ENCODE peak calls at places on chromosomes 5 and 9, in four cellular contexts. W is Right ventricle myocardium superior, X is AG08395, B is coronary artery. P is an unnamed sample.

GRCh38 chr5:63961598-63962161 is 565 bp downstream of the HTR1A start:
- DNase-seq in W (no peak), X (no peak), B (no peak), P (peak)

GRCh38 chr5:103358305-103358996 is 99.9 kb downstream of the MACIR start:
- DNase-seq in W (no peak), X (no peak), B (no peak), P (no peak)

GRCh38 chr9:102403514-102403913 is 591.6 kb upstream of the CYLC2 start:
- DNase-seq in W (no peak), X (no peak), B (no peak), P (no peak)

GRCh38 chr5:163789870-163790269 is 284.5 kb downstream of the MAT2B start:
- DNase-seq in W (no peak), X (no peak), B (no peak), P (no peak)

GRCh38 chr5:142548739-142549275 is 137.1 kb downstream of the FGF1 start:
- DNase-seq in W (no peak), X (peak), B (peak), P (peak)

GRCh38 chr5:139665626-139666025 is 17.5 kb downstream of the CXXC5 start:
- DNase-seq in W (no peak), X (no peak), B (no peak), P (no peak)

GRCh38 chr9:18981471-18982245 is 51.4 kb downstream of the SAXO1 start:
- DNase-seq in W (no peak), X (no peak), B (no peak), P (no peak)

GRCh38 chr5:82105457-82105856 is 133.6 kb downstream of the ATG10 start:
- DNase-seq in W (no peak), X (no peak), B (no peak), P (no peak)

GRCh38 chr9:6937209-6937608 is 179.4 kb downstream of the KDM4C start:
- DNase-seq in W (no peak), X (no peak), B (no peak), P (no peak)

GRCh38 chr9:128899566-128900322 is 17.8 kb downstream of the LRRC8A start:
- DNase-seq in W (no peak), X (peak), B (no peak), P (peak)

GRCh38 chr5:129113867-129114266 is 19.3 kb downstream of the ISOC1 start:
- DNase-seq in W (no peak), X (no peak), B (no peak), P (no peak)

GRCh38 chr5:135501965-135502364 is 33.8 kb downstream of the NEUROG1 start:
- DNase-seq in W (no peak), X (no peak), B (no peak), P (peak)

GRCh38 chr5:95858023-95858461 is 35.5 kb upstream of the GLRX start:
- DNase-seq in W (peak), X (peak), B (peak), P (peak)

GRCh38 chr5:175773534-175774070 is 97.8 kb upstream of the CPLX2 start:
- DNase-seq in W (no peak), X (no peak), B (no peak), P (no peak)

GRCh38 chr5:170420809-170421412 is 31.7 kb upstream of the KCNMB1 start:
- DNase-seq in W (peak), X (peak), B (no peak), P (peak)

GRCh38 chr9:129473523-129474244 is 147.2 kb downstream of the C9orf50 start:
- DNase-seq in W (peak), X (peak), B (peak), P (peak)

GRCh38 chr5:138444774-138445546 is 6.1 kb downstream of the REEP2 start:
- DNase-seq in W (no peak), X (no peak), B (no peak), P (no peak)

GRCh38 chr5:78300464-78301045 is 6.1 kb upstream of the AP3B1 start:
- DNase-seq in W (no peak), X (no peak), B (no peak), P (no peak)